ENCODE peak calls at places on chromosomes 7 and 10, in nine cellular contexts. U, C, L, N, K, W, I, E and H are unnamed samples.

GRCh38 chr7:132653364-132653930 is 77.2 kb upstream of the PLXNA4 start:
- DNase-seq in U (no peak), C (no peak), L (no peak), N (no peak), K (no peak), W (no peak), I (no peak), E (no peak), H (no peak)

GRCh38 chr7:127824682-127825081 is 172.7 kb downstream of the SND1 start:
- DNase-seq in U (no peak), C (peak), L (no peak), N (no peak), K (peak), W (no peak), I (no peak), E (no peak), H (no peak)

GRCh38 chr10:43219848-43220247 is 47.0 kb downstream of the RASGEF1A start:
- DNase-seq in U (no peak), C (no peak), L (no peak), N (no peak), K (no peak), W (no peak), I (peak), E (no peak), H (no peak)

GRCh38 chr10:1036341-1036791 is 10.7 kb upstream of the IDI2 start:
- DNase-seq in U (no peak), C (peak), L (no peak), N (no peak), K (peak), W (peak), I (peak), E (peak), H (peak)

GRCh38 chr10:17516376-17516775 is 62.0 kb upstream of the ST8SIA6 start:
- DNase-seq in U (no peak), C (peak), L (no peak), N (no peak), K (peak), W (no peak), I (no peak), E (no peak), H (no peak)

GRCh38 chr7:11835260-11835659 is 3.3 kb upstream of the THSD7A start:
- DNase-seq in U (no peak), C (peak), L (no peak), N (no peak), K (no peak), W (no peak), I (no peak), E (no peak), H (no peak)

GRCh38 chr10:117007080-117007479 is 2.1 kb upstream of the SHTN1 start:
- DNase-seq in U (no peak), C (peak), L (no peak), N (no peak), K (peak), W (peak), I (no peak), E (no peak), H (no peak)

GRCh38 chr7:22802426-22802825 is 20.2 kb downstream of the TOMM7 start:
- DNase-seq in U (no peak), C (no peak), L (no peak), N (no peak), K (no peak), W (no peak), I (no peak), E (no peak), H (no peak)

GRCh38 chr7:101973130-101973529 is 155.7 kb downstream of the CUX1 start:
- DNase-seq in U (no peak), C (no peak), L (no peak), N (no peak), K (no peak), W (no peak), I (no peak), E (no peak), H (no peak)

GRCh38 chr10:63068246-63068645 is 64.9 kb upstream of the NRBF2 start:
- DNase-seq in U (no peak), C (peak), L (no peak), N (no peak), K (peak), W (no peak), I (no peak), E (no peak), H (no peak)

GRCh38 chr10:124539935-124540641 is 78.5 kb downstream of the LHPP start:
- DNase-seq in U (peak), C (peak), L (peak), N (peak), K (peak), W (no peak), I (peak), E (peak), H (peak)

GRCh38 chr10:102802920-102803534 is 34.2 kb downstream of the CYP17A1 start:
- DNase-seq in U (no peak), C (peak), L (no peak), N (no peak), K (peak), W (peak), I (peak), E (no peak), H (peak)

GRCh38 chr7:142412551-142413193 is 154.8 kb upstream of the PRSS58 start:
- DNase-seq in U (peak), C (peak), L (peak), N (no peak), K (peak), W (peak), I (no peak), E (no peak), H (peak)

GRCh38 chr7:45888185-45888992 is at the start of gene IGFBP1:
- DNase-seq in U (peak), C (no peak), L (peak), N (no peak), K (peak), W (no peak), I (no peak), E (no peak), H (no peak)
- TF ChIP-seq CTCF in U (no peak), C (no peak), L (no peak), N (no peak), K (no peak), W (no peak), I (no peak), E (no peak), H (no peak)

GRCh38 chr7:51369746-51370145 is 53.1 kb upstream of the COBL start:
- DNase-seq in U (peak), C (peak), L (peak), N (no peak), K (no peak), W (peak), I (no peak), E (no peak), H (no peak)
- TF ChIP-seq CTCF in U (peak), C (peak), L (peak), N (peak), K (peak), W (peak), I (peak), E (no peak), H (peak)

GRCh38 chr10:32056136-32057040 is at the start of gene KIF5B:
- DNase-seq in U (peak), C (peak), L (peak), N (peak), K (peak), W (peak), I (peak), E (peak), H (peak)

GRCh38 chr10:32054087-32054486 is 2.1 kb downstream of the KIF5B start:
- DNase-seq in U (peak), C (peak), L (no peak), N (no peak), K (peak), W (peak), I (no peak), E (no peak), H (no peak)

GRCh38 chr10:32059472-32059871 is 3.2 kb upstream of the KIF5B start:
- DNase-seq in U (no peak), C (no peak), L (no peak), N (no peak), K (no peak), W (no peak), I (no peak), E (no peak), H (no peak)

GRCh38 chr10:32057041-32057372 is 782 bp upstream of the KIF5B start:
- DNase-seq in U (no peak), C (no peak), L (no peak), N (no peak), K (no peak), W (no peak), I (no peak), E (no peak), H (no peak)

DNA sequence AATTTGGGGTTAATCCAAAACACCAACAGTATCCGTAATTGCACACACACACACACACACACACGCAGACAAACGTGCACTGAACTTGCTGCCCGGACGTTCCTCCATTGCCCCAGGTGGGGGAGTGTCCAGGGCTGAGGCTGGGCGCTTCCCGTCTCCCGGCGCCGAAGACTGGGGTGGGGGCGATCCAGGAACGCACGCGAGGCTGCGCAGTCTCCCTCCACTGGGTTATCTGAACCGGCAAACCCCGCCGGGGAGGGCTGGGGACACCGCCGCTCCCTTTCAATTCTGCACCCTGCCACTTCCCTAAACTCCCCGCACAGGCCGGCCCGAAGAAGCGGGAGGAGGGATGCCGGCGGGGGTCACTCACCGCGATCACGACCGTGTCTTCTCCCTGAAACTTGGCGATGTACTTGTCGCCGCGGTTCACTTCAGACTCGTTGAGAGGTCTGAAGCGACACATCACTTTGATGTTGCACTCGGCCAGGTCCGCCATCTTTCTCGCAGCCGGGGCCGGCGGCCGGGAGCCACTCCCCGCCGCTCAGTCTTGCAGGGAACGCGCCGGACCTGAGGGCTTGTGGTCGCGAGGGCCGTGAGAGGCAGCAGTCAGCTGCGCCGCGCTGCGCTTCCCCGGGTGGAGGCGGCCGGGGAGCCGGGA is 618 bp downstream of the KIF5B start:
- DNase-seq in U (peak), C (peak), L (peak), N (peak), K (peak), W (peak), I (peak), E (peak), H (peak)
- TF ChIP-seq CTCF in U (no peak), C (peak), L (no peak), N (no peak), K (no peak), W (peak), I (no peak), E (no peak), H (peak)

DNA sequence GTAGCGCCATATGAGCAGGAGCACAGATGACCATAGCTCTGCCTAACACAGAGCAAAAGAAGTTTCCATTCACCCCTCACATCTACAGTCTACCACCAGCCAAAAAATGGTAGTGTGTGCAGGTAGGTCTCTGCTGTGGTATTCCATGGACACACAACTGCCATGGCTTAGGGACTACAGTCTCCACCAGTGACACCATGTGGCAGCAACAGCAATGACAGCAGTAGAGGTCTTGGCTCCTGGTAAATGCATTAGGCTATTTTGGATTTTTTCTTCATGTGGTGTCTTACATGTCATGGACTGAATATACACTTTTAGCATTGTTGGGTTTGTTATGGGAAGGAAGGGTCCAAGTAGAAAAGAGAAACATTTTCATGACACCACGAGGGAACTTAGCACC is 70.1 kb upstream of the CABCOCO1 start:
- DNase-seq in U (peak), C (peak), L (no peak), N (peak), K (no peak), W (peak), I (no peak), E (no peak), H (no peak)
- TF ChIP-seq CTCF in U (peak), C (peak), L (peak), N (no peak), K (peak), W (peak), I (no peak), E (no peak), H (peak)